ENCODE peak calls at places on chromosomes 2 and 18, in nine cellular contexts. One of them, this sample, is unnamed.

GRCh38 chr18:46950064-46950656 is 32.8 kb downstream of the KATNAL2 start:
- DNase-seq in upper lobe of left lung: no peak
- DNase-seq in breast epithelium: no peak
- DNase-seq in transverse colon: no peak
- DNase-seq in IMR-90: no peak
- DNase-seq in ovary: no peak
- DNase-seq in HepG2: peak
- DNase-seq in A549: peak
- DNase-seq in body of pancreas: no peak
- DNase-seq in this sample: no peak

GRCh38 chr2:121069434-121069969 is 215.5 kb downstream of the TFCP2L1 start:
- DNase-seq in ovary: no peak
- DNase-seq in body of pancreas: no peak
- DNase-seq in upper lobe of left lung: no peak
- DNase-seq in transverse colon: no peak
- DNase-seq in A549: no peak
- DNase-seq in HepG2: no peak
- DNase-seq in IMR-90: no peak
- DNase-seq in breast epithelium: no peak
- DNase-seq in this sample: no peak

GRCh38 chr18:12334280-12335262 is 26.5 kb downstream of the TUBB6 start:
- DNase-seq in ovary: peak
- DNase-seq in upper lobe of left lung: no peak
- DNase-seq in transverse colon: no peak
- DNase-seq in body of pancreas: no peak
- DNase-seq in HepG2: no peak
- DNase-seq in breast epithelium: no peak
- DNase-seq in IMR-90: no peak
- DNase-seq in A549: no peak
- DNase-seq in this sample: no peak

GRCh38 chr2:105597831-105598293 is 146.8 kb upstream of the NCK2 start:
- DNase-seq in body of pancreas: no peak
- DNase-seq in HepG2: no peak
- DNase-seq in IMR-90: no peak
- DNase-seq in upper lobe of left lung: no peak
- DNase-seq in breast epithelium: no peak
- DNase-seq in ovary: no peak
- DNase-seq in A549: no peak
- DNase-seq in transverse colon: no peak
- DNase-seq in this sample: no peak

GRCh38 chr2:198715304-198715703 is 742.4 kb downstream of the SATB2 start:
- DNase-seq in body of pancreas: no peak
- DNase-seq in IMR-90: no peak
- DNase-seq in HepG2: no peak
- DNase-seq in ovary: no peak
- DNase-seq in breast epithelium: no peak
- DNase-seq in upper lobe of left lung: no peak
- DNase-seq in transverse colon: no peak
- DNase-seq in A549: no peak
- DNase-seq in this sample: no peak

GRCh38 chr2:20188201-20188600 is 36.7 kb downstream of the SDC1 start:
- DNase-seq in HepG2: no peak
- DNase-seq in IMR-90: no peak
- DNase-seq in upper lobe of left lung: no peak
- DNase-seq in A549: no peak
- DNase-seq in body of pancreas: no peak
- DNase-seq in ovary: no peak
- DNase-seq in breast epithelium: no peak
- DNase-seq in transverse colon: no peak
- DNase-seq in this sample: no peak

GRCh38 chr2:148936857-148937450 is 61.9 kb downstream of the KIF5C start:
- DNase-seq in ovary: no peak
- DNase-seq in transverse colon: no peak
- DNase-seq in IMR-90: no peak
- DNase-seq in body of pancreas: no peak
- DNase-seq in breast epithelium: no peak
- DNase-seq in HepG2: no peak
- DNase-seq in A549: peak
- DNase-seq in upper lobe of left lung: no peak
- DNase-seq in this sample: no peak

GRCh38 chr2:174312581-174313234 is 22.0 kb upstream of the SP9 start:
- DNase-seq in transverse colon: no peak
- DNase-seq in A549: no peak
- DNase-seq in body of pancreas: no peak
- DNase-seq in IMR-90: no peak
- DNase-seq in upper lobe of left lung: no peak
- DNase-seq in HepG2: no peak
- DNase-seq in breast epithelium: no peak
- DNase-seq in ovary: no peak
- DNase-seq in this sample: no peak

GRCh38 chr18:80175451-80176235 is 66.6 kb downstream of the ADNP2 start:
- DNase-seq in body of pancreas: no peak
- DNase-seq in upper lobe of left lung: peak
- DNase-seq in IMR-90: no peak
- DNase-seq in transverse colon: peak
- DNase-seq in ovary: peak
- DNase-seq in HepG2: no peak
- DNase-seq in breast epithelium: no peak
- DNase-seq in A549: no peak
- DNase-seq in this sample: no peak

GRCh38 chr2:234595829-234596228 is 98.9 kb upstream of the ARL4C start:
- DNase-seq in ovary: no peak
- DNase-seq in transverse colon: no peak
- DNase-seq in breast epithelium: no peak
- DNase-seq in HepG2: no peak
- DNase-seq in A549: no peak
- DNase-seq in IMR-90: peak
- DNase-seq in body of pancreas: no peak
- DNase-seq in upper lobe of left lung: no peak
- DNase-seq in this sample: no peak

GRCh38 chr2:202814226-202814625 is 57.3 kb downstream of the ICA1L start:
- DNase-seq in transverse colon: no peak
- DNase-seq in upper lobe of left lung: no peak
- DNase-seq in body of pancreas: no peak
- DNase-seq in ovary: no peak
- DNase-seq in breast epithelium: no peak
- DNase-seq in A549: no peak
- DNase-seq in IMR-90: no peak
- DNase-seq in HepG2: no peak
- DNase-seq in this sample: no peak

DNA sequence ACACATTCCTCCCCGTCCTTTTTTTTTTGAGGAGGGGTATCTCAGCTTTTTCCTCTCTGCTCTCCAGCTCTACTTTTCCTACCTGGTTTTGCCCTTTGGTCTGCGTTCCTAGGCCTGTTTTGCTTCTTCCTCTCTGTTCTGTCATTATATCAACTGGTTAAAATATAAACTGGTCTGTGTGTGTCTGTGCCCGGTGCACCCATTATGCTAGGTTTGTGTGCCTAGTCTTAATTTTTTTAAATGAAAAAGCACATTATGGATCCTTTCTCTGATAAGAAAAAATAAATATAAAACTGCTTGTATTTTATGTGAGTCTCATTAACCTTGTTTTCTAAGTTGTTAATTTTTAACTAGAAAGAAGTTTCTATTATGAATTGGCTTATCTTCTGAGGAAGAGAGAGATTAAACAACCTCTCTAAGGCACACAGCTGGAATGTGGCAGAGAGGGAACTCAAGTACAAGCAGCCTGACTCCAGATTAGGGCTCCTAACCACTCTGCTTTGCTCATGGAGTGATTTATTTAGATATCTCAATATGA is 17.4 kb downstream of the SLC38A11 start:
- DNase-seq in IMR-90: no peak
- DNase-seq in upper lobe of left lung: no peak
- DNase-seq in HepG2: peak
- DNase-seq in A549: peak
- DNase-seq in breast epithelium: no peak
- DNase-seq in transverse colon: peak
- DNase-seq in ovary: no peak
- DNase-seq in body of pancreas: peak
- DNase-seq in this sample: no peak
- H3K27ac ChIP-seq in IMR-90: no peak
- H3K27ac ChIP-seq in upper lobe of left lung: no peak
- H3K27ac ChIP-seq in HepG2: peak
- H3K27ac ChIP-seq in A549: peak
- H3K27ac ChIP-seq in breast epithelium: no peak
- H3K27ac ChIP-seq in transverse colon: peak
- H3K27ac ChIP-seq in ovary: no peak
- H3K27ac ChIP-seq in body of pancreas: peak
- H3K27ac ChIP-seq in this sample: no peak

DNA sequence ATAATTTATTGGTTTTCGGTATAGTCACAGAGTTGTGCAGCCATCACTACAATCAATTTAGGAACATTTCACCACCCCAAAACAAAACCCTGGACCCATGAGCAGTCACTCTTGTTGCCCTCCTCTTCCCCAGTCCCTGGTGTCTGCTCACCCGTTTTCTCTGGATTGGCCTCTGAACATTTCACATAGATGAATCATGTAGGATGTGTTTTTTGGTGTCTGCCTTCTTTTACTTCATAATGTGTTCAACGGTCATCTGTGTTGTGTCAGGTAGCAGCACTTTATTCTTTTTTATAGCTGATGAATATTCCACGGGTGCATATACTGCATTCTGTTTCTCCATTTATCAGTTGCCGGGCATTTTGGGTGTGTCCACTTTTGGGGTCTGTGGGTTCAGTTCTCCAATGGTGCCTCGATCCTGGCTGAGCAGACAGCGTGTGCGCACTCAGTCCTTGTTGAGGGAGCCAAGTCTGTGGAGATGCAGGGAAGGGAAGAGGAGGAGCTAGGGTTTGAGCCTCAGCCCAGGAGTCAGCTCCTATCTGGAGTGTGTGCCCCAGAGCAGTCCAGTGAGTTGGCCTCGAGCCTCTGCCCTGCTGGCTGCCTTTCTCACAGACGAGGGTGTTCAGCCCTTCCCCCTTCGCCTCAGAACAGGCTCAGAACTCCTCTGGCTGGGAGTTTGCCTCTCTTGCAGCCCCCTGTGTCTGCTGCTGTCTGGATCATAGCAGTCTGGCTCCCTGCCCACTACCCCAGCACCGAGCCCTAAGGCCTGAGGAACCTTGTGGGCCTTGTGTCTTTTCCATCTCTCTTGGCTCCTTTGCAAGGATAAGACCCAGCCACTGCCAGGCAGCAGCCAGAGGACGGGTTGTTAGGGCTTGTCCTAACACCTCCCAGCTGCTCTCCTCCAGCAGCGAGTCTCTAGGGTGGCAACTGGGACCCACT is 18.0 kb downstream of the C2orf74 start:
- DNase-seq in ovary: peak
- DNase-seq in breast epithelium: no peak
- DNase-seq in transverse colon: no peak
- DNase-seq in IMR-90: peak
- DNase-seq in HepG2: no peak
- DNase-seq in A549: no peak
- DNase-seq in upper lobe of left lung: peak
- DNase-seq in body of pancreas: peak
- DNase-seq in this sample: peak
- H3K4me3 ChIP-seq in ovary: peak
- H3K4me3 ChIP-seq in breast epithelium: peak
- H3K4me3 ChIP-seq in transverse colon: no peak
- H3K4me3 ChIP-seq in IMR-90: no peak
- H3K4me3 ChIP-seq in HepG2: no peak
- H3K4me3 ChIP-seq in A549: no peak
- H3K4me3 ChIP-seq in upper lobe of left lung: peak
- H3K4me3 ChIP-seq in body of pancreas: no peak
- H3K4me3 ChIP-seq in this sample: peak

GRCh38 chr2:196073521-196073920 is 4.9 kb upstream of the DNAH7 start:
- DNase-seq in breast epithelium: no peak
- DNase-seq in body of pancreas: peak
- DNase-seq in IMR-90: no peak
- DNase-seq in ovary: no peak
- DNase-seq in upper lobe of left lung: no peak
- DNase-seq in HepG2: no peak
- DNase-seq in transverse colon: no peak
- DNase-seq in A549: peak
- DNase-seq in this sample: no peak

GRCh38 chr2:196066794-196067382 is 1.7 kb downstream of the DNAH7 start:
- DNase-seq in ovary: no peak
- DNase-seq in transverse colon: no peak
- DNase-seq in IMR-90: peak
- DNase-seq in HepG2: no peak
- DNase-seq in A549: peak
- DNase-seq in upper lobe of left lung: no peak
- DNase-seq in body of pancreas: no peak
- DNase-seq in breast epithelium: no peak
- DNase-seq in this sample: no peak

GRCh38 chr2:196063773-196064172 is 4.9 kb downstream of the DNAH7 start:
- DNase-seq in breast epithelium: no peak
- DNase-seq in ovary: no peak
- DNase-seq in upper lobe of left lung: no peak
- DNase-seq in body of pancreas: no peak
- DNase-seq in A549: no peak
- DNase-seq in IMR-90: no peak
- DNase-seq in transverse colon: no peak
- DNase-seq in HepG2: no peak
- DNase-seq in this sample: no peak

GRCh38 chr2:196068271-196069209 is at the start of gene DNAH7:
- DNase-seq in HepG2: peak
- DNase-seq in A549: peak
- DNase-seq in body of pancreas: peak
- DNase-seq in IMR-90: peak
- DNase-seq in transverse colon: peak
- DNase-seq in ovary: peak
- DNase-seq in upper lobe of left lung: peak
- DNase-seq in breast epithelium: peak
- DNase-seq in this sample: peak
- TF ChIP-seq POLR2A in HepG2: no peak
- TF ChIP-seq POLR2A in A549: peak
- TF ChIP-seq POLR2A in body of pancreas: peak
- TF ChIP-seq POLR2A in IMR-90: peak
- TF ChIP-seq POLR2A in transverse colon: peak
- TF ChIP-seq POLR2A in ovary: no peak
- TF ChIP-seq POLR2A in upper lobe of left lung: no peak
- TF ChIP-seq POLR2A in breast epithelium: no peak
- TF ChIP-seq POLR2A in this sample: peak

DNA sequence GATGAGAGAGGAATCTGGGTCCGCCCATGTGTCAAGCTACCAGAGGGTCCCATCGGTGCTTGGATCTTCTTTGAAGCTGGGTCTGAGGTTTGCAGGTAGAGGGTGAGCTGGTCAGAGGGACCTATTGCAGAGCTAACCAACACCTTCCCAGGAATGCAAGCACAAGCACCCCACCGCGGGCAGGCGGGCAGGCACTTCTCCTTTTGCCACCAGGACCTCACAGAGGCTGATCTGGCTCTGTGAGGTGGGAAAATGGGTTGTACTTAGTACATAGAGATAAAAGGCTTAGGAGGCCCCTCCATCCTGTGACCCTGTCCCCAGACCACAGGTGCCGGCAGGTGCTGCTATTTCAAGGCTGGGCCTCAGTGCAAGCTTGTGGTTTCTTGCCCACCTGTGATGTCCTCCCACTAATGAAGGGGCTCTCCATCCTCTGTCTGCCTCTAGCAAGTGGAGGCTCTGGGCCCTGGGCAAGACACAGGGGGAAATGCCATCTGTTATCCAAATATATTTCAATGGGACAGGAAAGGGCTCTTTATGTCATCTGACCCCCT is 31.4 kb upstream of the IL37 start:
- DNase-seq in upper lobe of left lung: no peak
- DNase-seq in breast epithelium: no peak
- DNase-seq in IMR-90: no peak
- DNase-seq in body of pancreas: no peak
- DNase-seq in transverse colon: no peak
- DNase-seq in ovary: no peak
- DNase-seq in HepG2: no peak
- DNase-seq in A549: no peak
- DNase-seq in this sample: no peak
- H3K27ac ChIP-seq in upper lobe of left lung: no peak
- H3K27ac ChIP-seq in breast epithelium: no peak
- H3K27ac ChIP-seq in IMR-90: peak
- H3K27ac ChIP-seq in body of pancreas: no peak
- H3K27ac ChIP-seq in transverse colon: no peak
- H3K27ac ChIP-seq in ovary: no peak
- H3K27ac ChIP-seq in HepG2: no peak
- H3K27ac ChIP-seq in A549: no peak
- H3K27ac ChIP-seq in this sample: no peak